ENCODE peak calls at places on chromosomes 4 and X, in five cellular contexts. One of them, this sample, is unnamed. For H3K9me3, the result is how much of the 10 kb centered on the place peaks cover.

GRCh38 chr4:34636623-34637022 is 1607.7 kb downstream of the ARAP2 start:
- DNase-seq in cardiac muscle cell: no peak
- DNase-seq in effector memory CD4-positive, alpha-beta T cell: no peak
- DNase-seq in aorta: no peak
- DNase-seq in mammary epithelial cell: no peak
- DNase-seq in this sample: no peak

GRCh38 chr4:8538703-8539567 is 41.3 kb upstream of the GPR78 start:
- DNase-seq in cardiac muscle cell: no peak
- DNase-seq in aorta: no peak
- DNase-seq in mammary epithelial cell: peak
- DNase-seq in effector memory CD4-positive, alpha-beta T cell: no peak
- DNase-seq in this sample: no peak

GRCh38 chrX:153878969-153879653 is 6.9 kb downstream of the L1CAM start:
- DNase-seq in effector memory CD4-positive, alpha-beta T cell: no peak
- DNase-seq in cardiac muscle cell: peak
- DNase-seq in aorta: no peak
- DNase-seq in mammary epithelial cell: no peak
- DNase-seq in this sample: no peak

GRCh38 chr4:1081689-1082040 is 31.7 kb downstream of the RNF212 start:
- DNase-seq in cardiac muscle cell: no peak
- DNase-seq in effector memory CD4-positive, alpha-beta T cell: no peak
- DNase-seq in mammary epithelial cell: no peak
- DNase-seq in aorta: no peak
- DNase-seq in this sample: no peak

GRCh38 chr4:152892985-152893384 is 43.1 kb upstream of the FHDC1 start:
- DNase-seq in effector memory CD4-positive, alpha-beta T cell: no peak
- DNase-seq in aorta: no peak
- DNase-seq in mammary epithelial cell: no peak
- DNase-seq in cardiac muscle cell: no peak
- DNase-seq in this sample: no peak

GRCh38 chrX:41858161-41858775 is 65.1 kb downstream of the CASK start:
- DNase-seq in aorta: no peak
- DNase-seq in cardiac muscle cell: peak
- DNase-seq in mammary epithelial cell: no peak
- DNase-seq in effector memory CD4-positive, alpha-beta T cell: no peak
- DNase-seq in this sample: no peak

GRCh38 chr4:73919691-73920090 is 50.5 kb downstream of the CXCL1 start:
- DNase-seq in effector memory CD4-positive, alpha-beta T cell: no peak
- DNase-seq in aorta: no peak
- DNase-seq in cardiac muscle cell: no peak
- DNase-seq in mammary epithelial cell: peak
- DNase-seq in this sample: no peak

GRCh38 chrX:136468391-136469103 is 19.2 kb upstream of the BRS3 start:
- DNase-seq in effector memory CD4-positive, alpha-beta T cell: no peak
- DNase-seq in cardiac muscle cell: no peak
- DNase-seq in aorta: no peak
- DNase-seq in mammary epithelial cell: no peak
- DNase-seq in this sample: no peak

GRCh38 chr4:87122252-87122651 is 98.2 kb downstream of the KLHL8 start:
- DNase-seq in cardiac muscle cell: no peak
- DNase-seq in aorta: no peak
- DNase-seq in mammary epithelial cell: peak
- DNase-seq in effector memory CD4-positive, alpha-beta T cell: no peak
- DNase-seq in this sample: no peak

GRCh38 chr4:84870398-84871163 is 95.9 kb downstream of the WDFY3 start:
- DNase-seq in cardiac muscle cell: no peak
- DNase-seq in mammary epithelial cell: peak
- DNase-seq in effector memory CD4-positive, alpha-beta T cell: no peak
- DNase-seq in aorta: no peak
- DNase-seq in this sample: no peak

GRCh38 chrX:258291-259040 is 22.7 kb upstream of the PLCXD1 start:
- DNase-seq in effector memory CD4-positive, alpha-beta T cell: no peak
- DNase-seq in aorta: no peak
- DNase-seq in cardiac muscle cell: no peak
- DNase-seq in mammary epithelial cell: no peak
- DNase-seq in this sample: no peak

GRCh38 chrX:254630-255215 is 26.5 kb upstream of the PLCXD1 start:
- DNase-seq in effector memory CD4-positive, alpha-beta T cell: no peak
- DNase-seq in mammary epithelial cell: no peak
- DNase-seq in aorta: no peak
- DNase-seq in cardiac muscle cell: no peak
- DNase-seq in this sample: no peak

GRCh38 chrX:253451-254297 is 27.5 kb upstream of the PLCXD1 start:
- DNase-seq in effector memory CD4-positive, alpha-beta T cell: no peak
- DNase-seq in cardiac muscle cell: no peak
- DNase-seq in aorta: no peak
- DNase-seq in mammary epithelial cell: no peak
- DNase-seq in this sample: no peak

GRCh38 chrX:257681-258289 is 23.4 kb upstream of the PLCXD1 start:
- DNase-seq in aorta: no peak
- DNase-seq in cardiac muscle cell: no peak
- DNase-seq in effector memory CD4-positive, alpha-beta T cell: no peak
- DNase-seq in mammary epithelial cell: no peak
- DNase-seq in this sample: no peak

GRCh38 chrX:255923-256331 is 25.3 kb upstream of the PLCXD1 start:
- DNase-seq in aorta: no peak
- DNase-seq in mammary epithelial cell: no peak
- DNase-seq in cardiac muscle cell: no peak
- DNase-seq in effector memory CD4-positive, alpha-beta T cell: no peak
- DNase-seq in this sample: no peak
- H3K9me3 ChIP-seq in aorta: under half
- H3K9me3 ChIP-seq in mammary epithelial cell: under half
- H3K9me3 ChIP-seq in cardiac muscle cell: under half
- H3K9me3 ChIP-seq in effector memory CD4-positive, alpha-beta T cell: under half
- H3K9me3 ChIP-seq in this sample: under half

DNA sequence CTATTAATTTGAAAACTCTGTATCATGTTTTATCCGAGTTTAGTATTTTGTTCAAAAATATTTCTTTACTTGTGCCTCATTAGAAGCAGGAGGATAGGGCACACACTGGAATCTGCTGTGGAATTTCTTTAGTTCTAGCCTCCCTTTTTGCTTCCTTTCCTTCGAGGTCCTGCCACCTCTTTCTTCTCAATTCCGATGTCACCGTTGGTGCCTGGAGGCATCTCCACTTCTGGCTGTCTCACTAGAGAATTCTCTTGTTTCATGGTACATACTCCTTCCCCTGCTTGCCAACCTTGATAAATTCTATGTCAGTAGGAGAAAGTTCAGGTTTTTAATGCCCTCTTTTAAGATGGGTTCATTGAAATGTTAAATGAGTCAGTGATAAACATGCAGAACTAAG is 140.1 kb downstream of the ANK2 start:
- DNase-seq in effector memory CD4-positive, alpha-beta T cell: no peak
- DNase-seq in mammary epithelial cell: no peak
- DNase-seq in cardiac muscle cell: no peak
- DNase-seq in aorta: no peak
- DNase-seq in this sample: no peak
- H3K9me3 ChIP-seq in effector memory CD4-positive, alpha-beta T cell: under half
- H3K9me3 ChIP-seq in mammary epithelial cell: under half
- H3K9me3 ChIP-seq in cardiac muscle cell: under half
- H3K9me3 ChIP-seq in aorta: under half
- H3K9me3 ChIP-seq in this sample: under half

GRCh38 chrX:30793767-30794103 is 95.3 kb downstream of the TAB3 start:
- DNase-seq in effector memory CD4-positive, alpha-beta T cell: no peak
- DNase-seq in cardiac muscle cell: no peak
- DNase-seq in aorta: no peak
- DNase-seq in mammary epithelial cell: no peak
- DNase-seq in this sample: no peak

GRCh38 chrX:30795981-30796958 is 92.8 kb downstream of the TAB3 start:
- DNase-seq in aorta: no peak
- DNase-seq in mammary epithelial cell: no peak
- DNase-seq in cardiac muscle cell: no peak
- DNase-seq in effector memory CD4-positive, alpha-beta T cell: no peak
- DNase-seq in this sample: no peak

GRCh38 chrX:30793075-30793766 is 95.8 kb downstream of the TAB3 start:
- DNase-seq in mammary epithelial cell: no peak
- DNase-seq in cardiac muscle cell: no peak
- DNase-seq in effector memory CD4-positive, alpha-beta T cell: no peak
- DNase-seq in aorta: no peak
- DNase-seq in this sample: no peak

GRCh38 chrX:30791296-30792278 is 97.5 kb downstream of the TAB3 start:
- DNase-seq in effector memory CD4-positive, alpha-beta T cell: no peak
- DNase-seq in cardiac muscle cell: no peak
- DNase-seq in aorta: no peak
- DNase-seq in mammary epithelial cell: peak
- DNase-seq in this sample: no peak

GRCh38 chrX:30794497-30794896 is 94.6 kb downstream of the TAB3 start:
- DNase-seq in mammary epithelial cell: no peak
- DNase-seq in aorta: no peak
- DNase-seq in effector memory CD4-positive, alpha-beta T cell: no peak
- DNase-seq in cardiac muscle cell: no peak
- DNase-seq in this sample: no peak
- H3K9me3 ChIP-seq in mammary epithelial cell: under half
- H3K9me3 ChIP-seq in aorta: under half
- H3K9me3 ChIP-seq in effector memory CD4-positive, alpha-beta T cell: under half
- H3K9me3 ChIP-seq in cardiac muscle cell: under half
- H3K9me3 ChIP-seq in this sample: under half

DNA sequence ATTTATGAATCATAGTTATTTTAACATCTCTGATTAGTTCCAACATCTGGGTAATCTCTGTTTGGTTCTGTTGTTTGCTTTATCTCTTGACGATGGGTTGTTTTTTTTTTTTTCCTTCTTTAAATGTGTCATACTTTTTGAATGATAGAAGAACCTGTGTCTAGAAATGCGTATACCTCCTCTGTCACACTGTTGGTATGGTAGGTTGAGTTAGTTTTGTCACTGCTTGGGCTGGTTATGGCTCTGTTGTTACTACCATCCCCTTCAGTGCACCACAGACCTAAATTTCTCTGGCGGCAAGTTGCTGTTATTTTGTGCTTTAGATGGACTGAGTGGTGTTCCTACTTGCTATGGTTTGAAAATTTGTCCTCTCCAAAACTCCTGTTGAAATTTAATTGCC is 16.8 kb downstream of the STIM2 start:
- DNase-seq in effector memory CD4-positive, alpha-beta T cell: no peak
- DNase-seq in aorta: no peak
- DNase-seq in mammary epithelial cell: no peak
- DNase-seq in cardiac muscle cell: no peak
- DNase-seq in this sample: no peak
- H3K9me3 ChIP-seq in effector memory CD4-positive, alpha-beta T cell: under half
- H3K9me3 ChIP-seq in aorta: under half
- H3K9me3 ChIP-seq in mammary epithelial cell: under half
- H3K9me3 ChIP-seq in cardiac muscle cell: under half
- H3K9me3 ChIP-seq in this sample: under half

DNA sequence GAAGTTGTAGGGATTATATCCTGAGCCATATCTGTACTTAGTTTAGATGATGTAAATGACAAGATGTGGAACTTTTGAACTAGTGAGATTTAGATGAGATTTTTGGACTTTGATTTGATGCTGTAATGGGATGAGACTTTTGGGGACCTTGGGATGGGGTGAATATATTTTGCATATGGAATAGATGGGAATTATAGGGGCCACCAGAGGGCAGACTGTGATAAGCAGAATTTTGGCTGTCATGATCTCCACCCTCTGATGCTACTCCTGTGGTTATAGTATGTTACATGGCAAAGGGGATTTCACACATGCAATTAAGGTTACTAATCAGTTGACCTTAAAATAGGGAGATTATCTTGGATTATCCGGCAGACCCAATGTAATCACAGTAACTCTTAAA is 214.0 kb upstream of the NHS start:
- DNase-seq in effector memory CD4-positive, alpha-beta T cell: no peak
- DNase-seq in aorta: no peak
- DNase-seq in mammary epithelial cell: no peak
- DNase-seq in cardiac muscle cell: no peak
- DNase-seq in this sample: no peak
- H3K9me3 ChIP-seq in effector memory CD4-positive, alpha-beta T cell: under half
- H3K9me3 ChIP-seq in aorta: under half
- H3K9me3 ChIP-seq in mammary epithelial cell: under half
- H3K9me3 ChIP-seq in cardiac muscle cell: under half
- H3K9me3 ChIP-seq in this sample: under half